ENCODE peak calls at places on chromosomes 3 and 15, in four cellular contexts. K is K562, F is HepG2, W is HCT116. B is an unnamed sample.

GRCh38 chr15:40410476-40410875 is 4.9 kb downstream of the IVD start:
- DNase-seq in W (no peak), K (no peak), F (no peak), B (no peak)

GRCh38 chr15:29566914-29567313 is 255.4 kb downstream of the TJP1 start:
- DNase-seq in K (no peak), W (no peak), F (no peak), B (no peak)

GRCh38 chr15:45618813-45619212 is 16.0 kb upstream of the SQOR start:
- DNase-seq in K (peak), F (no peak), W (no peak), B (no peak)

GRCh38 chr3:140186421-140186920 is 251.5 kb downstream of the CLSTN2 start:
- DNase-seq in K (no peak), F (no peak), W (no peak), B (no peak)

GRCh38 chr3:100880072-100880471 is 113.1 kb downstream of the ABI3BP start:
- DNase-seq in F (no peak), W (no peak), K (no peak), B (no peak)

GRCh38 chr3:38489766-38490165 is 6.4 kb upstream of the EXOG start:
- DNase-seq in K (no peak), W (no peak), F (no peak), B (no peak)

GRCh38 chr3:71163216-71163918 is 420.2 kb downstream of the FOXP1 start:
- DNase-seq in F (no peak), W (no peak), K (no peak), B (no peak)

GRCh38 chr3:196941846-196942225 is 492 bp downstream of the NCBP2 start:
- DNase-seq in W (no peak), F (no peak), K (peak), B (no peak)

GRCh38 chr15:42133892-42134502 is 22.4 kb downstream of the PLA2G4F start:
- DNase-seq in W (peak), F (peak), K (peak), B (peak)

GRCh38 chr15:39598958-39599845 is 18.3 kb downstream of the THBS1 start:
- DNase-seq in W (no peak), K (no peak), F (no peak), B (no peak)

GRCh38 chr15:64134322-64134829 is 17.2 kb upstream of the SNX22 start:
- DNase-seq in F (no peak), K (no peak), W (no peak), B (no peak)

GRCh38 chr3:13535526-13535875 is 13.4 kb upstream of the FBLN2 start:
- DNase-seq in F (no peak), W (no peak), K (no peak), B (no peak)

GRCh38 chr3:101803152-101803782 is 24.3 kb downstream of the NXPE3 start:
- DNase-seq in K (peak), W (peak), F (peak), B (no peak)

GRCh38 chr3:31532587-31533168 is at the start of gene STT3B:
- DNase-seq in W (peak), F (peak), K (peak), B (no peak)

GRCh38 chr3:40230382-40230781 is 79.1 kb upstream of the EIF1B start:
- DNase-seq in K (no peak), W (no peak), F (no peak), B (no peak)

GRCh38 chr3:108552267-108553159 is 36.7 kb downstream of the CIP2A start:
- DNase-seq in K (no peak), F (peak), W (peak), B (peak)

GRCh38 chr15:66653398-66653797 is 48.6 kb upstream of the SMAD6 start:
- DNase-seq in W (no peak), F (no peak), K (no peak), B (no peak)

GRCh38 chr15:77717592-77717991 is 84.9 kb upstream of the LINGO1 start:
- DNase-seq in K (no peak), W (no peak), F (no peak), B (no peak)

GRCh38 chr15:99981839-99982658 is 248.8 kb upstream of the LYSMD4 start:
- DNase-seq in W (no peak), K (no peak), F (no peak), B (no peak)

GRCh38 chr15:42194502-42194901 is 13.6 kb downstream of the VPS39 start:
- DNase-seq in F (peak), W (no peak), K (no peak), B (peak)

GRCh38 chr15:64151727-64152506 is at the start of gene SNX22:
- DNase-seq in K (no peak), W (no peak), F (no peak), B (no peak)

GRCh38 chr3:187456268-187456667 is 88.1 kb downstream of the RTP4 start:
- DNase-seq in K (no peak), W (no peak), F (no peak), B (no peak)

GRCh38 chr3:14822875-14823807 is 4.4 kb downstream of the FGD5 start:
- DNase-seq in W (no peak), F (no peak), K (no peak), B (no peak)

GRCh38 chr15:39304201-39304841 is 276.6 kb upstream of the THBS1 start:
- DNase-seq in W (no peak), K (no peak), F (no peak), B (no peak)

GRCh38 chr3:100969557-100969916 is 23.7 kb downstream of the ABI3BP start:
- DNase-seq in K (no peak), F (no peak), W (no peak), B (no peak)

GRCh38 chr3:11716576-11717250 is 73.0 kb upstream of the VGLL4 start:
- DNase-seq in K (no peak), W (no peak), F (no peak), B (no peak)

GRCh38 chr3:129936757-129937156 is 37.8 kb upstream of the TRH start:
- DNase-seq in K (no peak), F (peak), W (no peak), B (no peak)

GRCh38 chr3:120446891-120447668 is 3.7 kb downstream of the FSTL1 start:
- DNase-seq in K (no peak), F (no peak), W (no peak), B (no peak)

GRCh38 chr15:37165420-37165819 is 65.1 kb upstream of the MEIS2 start:
- DNase-seq in K (no peak), F (no peak), W (no peak), B (no peak)

GRCh38 chr3:77320514-77320913 is 280.6 kb downstream of the ROBO2 start:
- DNase-seq in F (peak), K (peak), W (peak), B (no peak)

GRCh38 chr3:183688869-183689268 is 8.7 kb upstream of the YEATS2 start:
- DNase-seq in W (no peak), F (no peak), K (no peak), B (no peak)

GRCh38 chr3:174949523-174949922 is 90.4 kb downstream of the NAALADL2 start:
- DNase-seq in W (no peak), F (no peak), K (no peak), B (no peak)

GRCh38 chr3:146125946-146126345 is 35.0 kb downstream of the PLOD2 start:
- DNase-seq in F (peak), K (no peak), W (no peak), B (peak)

GRCh38 chr3:46901061-46901460 is 23.5 kb downstream of the PTH1R start:
- DNase-seq in W (no peak), K (no peak), F (no peak), B (no peak)

GRCh38 chr3:46900356-46900755 is 22.8 kb downstream of the PTH1R start:
- DNase-seq in W (no peak), K (no peak), F (no peak), B (no peak)

GRCh38 chr3:46900007-46900292 is 22.4 kb downstream of the PTH1R start:
- DNase-seq in K (no peak), F (no peak), W (no peak), B (no peak)

GRCh38 chr3:46902188-46902631 is 24.7 kb downstream of the PTH1R start:
- DNase-seq in W (no peak), F (no peak), K (no peak), B (no peak)

DNA sequence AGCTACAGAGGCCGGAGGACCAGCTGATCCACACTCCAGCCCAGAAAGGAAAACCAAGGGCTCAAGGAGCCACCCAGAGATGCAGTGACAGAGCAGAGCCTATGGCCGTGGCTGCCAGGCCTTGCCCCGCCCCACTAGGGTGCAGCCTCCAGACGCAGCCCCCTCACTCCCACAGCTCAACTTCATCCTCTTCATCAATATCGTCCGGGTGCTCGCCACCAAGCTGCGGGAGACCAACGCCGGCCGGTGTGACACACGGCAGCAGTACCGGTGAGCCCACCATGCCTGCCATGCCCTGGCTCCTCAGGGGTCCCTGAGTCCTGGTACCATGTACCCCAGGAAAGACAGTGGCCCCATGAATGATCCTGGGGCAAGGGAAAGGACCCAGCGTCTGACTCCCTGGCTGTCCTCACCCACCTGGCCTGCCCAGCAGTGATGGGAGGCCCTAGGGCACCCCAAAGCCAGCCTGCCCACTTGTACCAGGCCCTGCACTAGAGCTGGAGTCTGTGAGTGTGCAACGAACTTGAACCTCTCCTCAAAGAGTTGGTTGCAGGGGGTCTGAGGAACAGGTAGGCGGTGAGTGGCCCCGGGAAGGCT is 24.2 kb downstream of the PTH1R start:
- DNase-seq in F (no peak), K (no peak), W (no peak), B (no peak)
- TF ChIP-seq TCF7L2 in F (no peak), K (no peak), W (no peak), B (no peak)

GRCh38 chr15:43826029-43826507 is 734 bp upstream of the WDR76 start:
- DNase-seq in W (no peak), K (no peak), F (no peak), B (no peak)

GRCh38 chr15:43828061-43828657 is 1.4 kb downstream of the WDR76 start:
- DNase-seq in K (no peak), W (no peak), F (no peak), B (no peak)

GRCh38 chr15:43821505-43821904 is 3.0 kb downstream of the MFAP1 start:
- DNase-seq in W (no peak), F (no peak), K (no peak), B (no peak)

DNA sequence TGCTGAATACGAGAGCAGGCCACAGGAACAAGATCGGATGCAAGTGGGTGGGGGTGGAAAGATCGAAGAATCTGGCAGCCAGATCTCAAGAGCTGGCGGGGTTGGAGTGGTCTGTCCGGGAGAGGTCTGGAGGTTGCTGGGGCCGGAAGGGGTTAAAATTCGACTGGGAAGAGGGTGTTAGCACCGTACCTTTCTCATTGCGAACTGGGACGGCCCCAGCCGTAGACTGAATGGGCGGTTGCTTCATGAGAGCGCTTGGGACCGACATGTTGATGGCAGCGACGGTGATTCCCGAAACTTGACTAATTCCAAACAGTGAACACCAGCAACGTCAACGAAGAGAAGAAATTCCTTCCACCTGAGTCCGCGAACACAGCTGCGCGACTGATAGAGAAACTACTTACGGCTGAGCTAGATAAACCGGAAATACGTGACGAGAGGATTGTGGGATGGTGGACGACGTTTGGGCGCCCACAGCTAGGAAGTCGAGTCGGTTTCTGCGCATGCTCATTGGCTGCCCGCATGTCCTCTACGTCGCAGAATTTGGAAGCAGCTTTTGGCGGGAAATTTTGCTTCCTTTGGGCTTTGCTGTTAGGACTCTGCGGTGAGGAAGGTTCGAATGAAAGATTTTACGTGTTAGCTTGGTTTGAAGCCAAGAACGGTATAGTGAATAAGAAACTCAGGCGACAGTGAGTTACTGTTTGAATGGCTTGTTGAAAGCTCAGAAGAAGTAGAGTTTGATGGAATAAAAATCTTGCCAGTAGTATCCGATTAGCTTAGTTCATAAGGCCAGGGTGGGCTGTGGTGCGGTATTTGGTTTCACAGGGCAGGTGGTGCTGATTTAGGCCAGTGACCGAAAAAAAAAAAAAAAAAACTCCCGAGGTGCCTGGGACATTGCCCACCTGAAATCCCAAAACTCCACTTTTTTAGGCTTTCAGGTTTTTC is at the start of gene MFAP1:
- DNase-seq in K (peak), W (peak), F (peak), B (peak)
- TF ChIP-seq REST in K (no peak), W (no peak), F (peak), B (no peak)

GRCh38 chr3:172836390-172836997 is 86.0 kb downstream of the ECT2 start:
- DNase-seq in F (peak), W (peak), K (peak), B (peak)
- TF ChIP-seq CTCF in F (peak), W (peak), K (peak), B (peak)

DNA sequence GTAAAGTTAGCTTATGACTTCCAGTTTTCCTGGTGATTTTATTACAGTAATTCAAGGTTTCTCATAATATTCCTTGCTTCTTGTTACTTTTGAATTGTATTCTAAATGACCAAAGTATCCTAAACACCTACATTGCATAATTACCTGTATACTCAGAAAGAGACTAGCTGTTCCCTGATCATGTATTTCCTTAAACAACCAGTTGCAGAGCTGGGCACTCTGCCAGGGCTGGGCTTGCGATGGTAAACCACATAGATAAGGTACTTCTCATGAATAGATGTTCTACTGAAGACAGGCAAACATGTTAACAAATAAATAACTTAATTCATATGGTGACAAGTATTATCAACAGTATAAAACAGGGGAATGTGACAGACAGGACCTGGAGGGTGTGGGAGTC is 142.3 kb upstream of the WNT5A start:
- DNase-seq in F (no peak), W (no peak), K (no peak), B (no peak)
- TF ChIP-seq TCF7L2 in F (no peak), W (no peak), K (no peak), B (no peak)

DNA sequence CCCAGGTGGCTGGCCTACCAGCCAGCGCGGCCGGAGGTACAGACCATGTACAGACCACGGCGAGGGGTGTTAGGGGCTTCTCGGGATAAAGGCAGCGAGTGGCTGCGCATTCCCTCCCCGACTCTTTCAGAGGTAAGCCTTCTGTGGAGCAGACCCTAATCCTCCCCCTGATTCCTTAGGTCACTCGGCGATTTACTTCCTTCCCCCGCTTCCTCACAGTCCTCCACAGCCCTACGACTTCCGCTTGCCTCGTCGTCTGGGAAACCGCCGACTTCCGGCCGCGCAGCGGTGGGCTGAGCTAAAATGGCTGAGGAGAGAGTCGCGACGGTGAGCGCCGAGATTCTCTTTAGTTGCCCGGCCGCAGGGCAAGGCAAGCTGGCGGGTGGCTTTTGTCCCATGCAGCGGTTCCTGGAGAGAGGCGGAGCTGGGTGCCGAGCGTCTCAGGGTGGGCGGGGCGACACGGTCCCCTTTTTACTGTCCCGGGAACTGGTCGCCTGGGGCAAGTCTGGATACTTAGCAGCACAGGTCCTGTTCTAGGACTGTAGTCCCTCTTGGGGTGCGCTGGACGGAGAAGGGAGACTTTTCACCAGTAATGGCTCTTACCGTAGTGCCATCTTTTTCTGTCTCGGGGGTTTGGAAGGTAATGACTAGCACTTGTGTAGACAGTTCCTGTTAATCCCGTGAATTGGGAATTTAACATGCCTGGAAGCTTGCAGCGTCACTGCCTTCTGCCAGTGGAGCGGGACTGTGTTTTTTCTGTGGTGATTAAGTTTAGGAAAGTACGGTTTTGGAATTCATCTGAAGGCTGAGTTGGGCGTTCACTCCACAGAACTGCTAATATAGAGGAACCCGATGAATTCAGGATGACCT is at the start of the genes BBS4 and HIGD2B:
- DNase-seq in W (peak), F (peak), K (peak), B (peak)
- TF ChIP-seq REST in W (no peak), F (no peak), K (no peak), B (no peak)

DNA sequence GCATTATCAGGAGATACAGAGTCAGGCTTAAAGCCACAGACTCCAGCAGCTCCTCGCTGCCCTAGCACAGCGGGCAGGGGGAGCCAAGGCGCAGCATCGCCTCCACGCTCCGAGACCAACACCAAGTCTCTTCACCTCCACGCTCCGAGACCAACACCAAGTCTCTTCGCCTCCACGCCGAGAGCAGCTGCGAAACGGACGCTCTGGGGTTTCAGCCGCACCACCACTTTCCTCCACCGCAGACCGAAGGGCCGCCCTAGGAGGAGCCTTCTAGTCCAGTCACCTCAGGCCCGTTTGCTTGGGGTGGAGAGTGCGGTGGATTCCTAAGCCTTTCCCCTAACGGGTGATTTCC is 678 bp downstream of the DMXL2 start:
- DNase-seq in K (peak), F (peak), W (peak), B (no peak)
- TF ChIP-seq CTCF in K (peak), F (peak), W (no peak), B (peak)

GRCh38 chr15:60438626-60439025 is 40.3 kb downstream of the ICE2 start:
- DNase-seq in W (no peak), K (no peak), F (no peak), B (no peak)
- TF ChIP-seq TCF7L2 in W (no peak), K (no peak), F (no peak), B (no peak)

DNA sequence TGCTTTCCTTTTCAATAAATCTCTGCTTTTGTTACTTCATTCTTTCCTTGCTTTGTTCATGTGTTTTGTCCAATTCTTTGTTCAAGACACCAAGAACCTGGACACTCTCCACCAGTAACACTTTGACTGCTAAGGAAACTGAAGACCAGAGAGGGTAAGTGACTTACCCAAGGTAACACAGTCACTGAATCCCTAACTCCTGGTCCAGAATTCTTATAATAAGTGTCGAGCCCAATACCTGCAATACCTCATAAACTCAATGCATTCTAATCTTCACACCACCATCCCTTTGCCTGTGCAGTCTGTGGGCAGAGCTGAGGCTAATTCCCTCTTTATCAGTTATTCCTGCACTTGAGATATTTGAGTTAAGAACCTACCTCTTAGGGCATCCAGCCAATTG is 237.8 kb downstream of the UACA start:
- DNase-seq in K (no peak), W (no peak), F (no peak), B (no peak)
- TF ChIP-seq REST in K (no peak), W (no peak), F (no peak), B (no peak)